ENCODE peak calls at places on chromosomes 4 and X, in six cellular contexts. One of them, this sample, is unnamed.
A peak's percentile ranks its signal among the peaks of the same experiment; 100 is the strongest.

GRCh38 chrX:68681443-68681941 is 34.0 kb downstream of the STARD8 start:
- DNase-seq in endothelial cell: no peak
- DNase-seq in naive thymus-derived CD8-positive, alpha-beta T cell: no peak
- DNase-seq in stimulated activated CD4-positive, alpha-beta T cell treated with anti-CD3 and anti-CD28 coated beads, Interleukin-1b, Interleukin-23, amount 100 ng/mL, for 48 hours: no peak
- DNase-seq in substantia nigra: no peak
- DNase-seq in cardiac muscle cell: peak; percentile 85
- DNase-seq in this sample: no peak

GRCh38 chrX:110759785-110760184 is 35.8 kb downstream of the CHRDL1 start:
- DNase-seq in endothelial cell: no peak
- DNase-seq in cardiac muscle cell: no peak
- DNase-seq in substantia nigra: no peak
- DNase-seq in stimulated activated CD4-positive, alpha-beta T cell treated with anti-CD3 and anti-CD28 coated beads, Interleukin-1b, Interleukin-23, amount 100 ng/mL, for 48 hours: no peak
- DNase-seq in naive thymus-derived CD8-positive, alpha-beta T cell: no peak
- DNase-seq in this sample: no peak

GRCh38 chr4:95981591-95981990 is 141.7 kb downstream of the PDHA2 start:
- DNase-seq in naive thymus-derived CD8-positive, alpha-beta T cell: no peak
- DNase-seq in substantia nigra: no peak
- DNase-seq in stimulated activated CD4-positive, alpha-beta T cell treated with anti-CD3 and anti-CD28 coated beads, Interleukin-1b, Interleukin-23, amount 100 ng/mL, for 48 hours: no peak
- DNase-seq in cardiac muscle cell: no peak
- DNase-seq in endothelial cell: no peak
- DNase-seq in this sample: no peak

GRCh38 chrX:137915466-137915865 is 349.5 kb downstream of the ZIC3 start:
- DNase-seq in stimulated activated CD4-positive, alpha-beta T cell treated with anti-CD3 and anti-CD28 coated beads, Interleukin-1b, Interleukin-23, amount 100 ng/mL, for 48 hours: no peak
- DNase-seq in naive thymus-derived CD8-positive, alpha-beta T cell: no peak
- DNase-seq in substantia nigra: no peak
- DNase-seq in cardiac muscle cell: no peak
- DNase-seq in endothelial cell: no peak
- DNase-seq in this sample: no peak

GRCh38 chrX:113741744-113742143 is 842.1 kb upstream of the HTR2C start:
- DNase-seq in endothelial cell: peak; percentile 14
- DNase-seq in cardiac muscle cell: peak; percentile 68
- DNase-seq in substantia nigra: no peak
- DNase-seq in naive thymus-derived CD8-positive, alpha-beta T cell: no peak
- DNase-seq in stimulated activated CD4-positive, alpha-beta T cell treated with anti-CD3 and anti-CD28 coated beads, Interleukin-1b, Interleukin-23, amount 100 ng/mL, for 48 hours: no peak
- DNase-seq in this sample: no peak

GRCh38 chrX:15751160-15751819 is 13.2 kb downstream of the CA5B start:
- DNase-seq in endothelial cell: no peak
- DNase-seq in naive thymus-derived CD8-positive, alpha-beta T cell: peak; percentile 27
- DNase-seq in substantia nigra: no peak
- DNase-seq in stimulated activated CD4-positive, alpha-beta T cell treated with anti-CD3 and anti-CD28 coated beads, Interleukin-1b, Interleukin-23, amount 100 ng/mL, for 48 hours: no peak
- DNase-seq in cardiac muscle cell: no peak
- DNase-seq in this sample: no peak

GRCh38 chr4:3202836-3203820 is 45.8 kb upstream of the MSANTD1 start:
- DNase-seq in substantia nigra: no peak
- DNase-seq in stimulated activated CD4-positive, alpha-beta T cell treated with anti-CD3 and anti-CD28 coated beads, Interleukin-1b, Interleukin-23, amount 100 ng/mL, for 48 hours: peak; percentile 55
- DNase-seq in endothelial cell: no peak
- DNase-seq in naive thymus-derived CD8-positive, alpha-beta T cell: peak; percentile 11
- DNase-seq in cardiac muscle cell: peak; percentile 70
- DNase-seq in this sample: no peak

GRCh38 chr4:28435346-28435745 is 1574.7 kb downstream of the STIM2 start:
- DNase-seq in substantia nigra: no peak
- DNase-seq in cardiac muscle cell: no peak
- DNase-seq in endothelial cell: no peak
- DNase-seq in stimulated activated CD4-positive, alpha-beta T cell treated with anti-CD3 and anti-CD28 coated beads, Interleukin-1b, Interleukin-23, amount 100 ng/mL, for 48 hours: no peak
- DNase-seq in naive thymus-derived CD8-positive, alpha-beta T cell: no peak
- DNase-seq in this sample: no peak

GRCh38 chr4:147794787-147795413 is 63.0 kb downstream of the ARHGAP10 start:
- DNase-seq in endothelial cell: no peak
- DNase-seq in stimulated activated CD4-positive, alpha-beta T cell treated with anti-CD3 and anti-CD28 coated beads, Interleukin-1b, Interleukin-23, amount 100 ng/mL, for 48 hours: no peak
- DNase-seq in substantia nigra: no peak
- DNase-seq in cardiac muscle cell: no peak
- DNase-seq in naive thymus-derived CD8-positive, alpha-beta T cell: no peak
- DNase-seq in this sample: no peak

GRCh38 chr4:123444298-123444731 is 47.7 kb downstream of the SPRY1 start:
- DNase-seq in substantia nigra: peak; percentile 22
- DNase-seq in cardiac muscle cell: peak; percentile 93
- DNase-seq in naive thymus-derived CD8-positive, alpha-beta T cell: peak; percentile 3
- DNase-seq in endothelial cell: peak; percentile 67
- DNase-seq in stimulated activated CD4-positive, alpha-beta T cell treated with anti-CD3 and anti-CD28 coated beads, Interleukin-1b, Interleukin-23, amount 100 ng/mL, for 48 hours: peak; percentile 18
- DNase-seq in this sample: peak; percentile 72

GRCh38 chrX:50157545-50158125 is 43.2 kb downstream of the AKAP4 start:
- DNase-seq in substantia nigra: no peak
- DNase-seq in endothelial cell: no peak
- DNase-seq in naive thymus-derived CD8-positive, alpha-beta T cell: no peak
- DNase-seq in cardiac muscle cell: peak; percentile 26
- DNase-seq in stimulated activated CD4-positive, alpha-beta T cell treated with anti-CD3 and anti-CD28 coated beads, Interleukin-1b, Interleukin-23, amount 100 ng/mL, for 48 hours: no peak
- DNase-seq in this sample: no peak

GRCh38 chr4:176635372-176636261 is 157.1 kb downstream of the VEGFC start:
- DNase-seq in naive thymus-derived CD8-positive, alpha-beta T cell: no peak
- DNase-seq in endothelial cell: no peak
- DNase-seq in cardiac muscle cell: peak; percentile 85
- DNase-seq in stimulated activated CD4-positive, alpha-beta T cell treated with anti-CD3 and anti-CD28 coated beads, Interleukin-1b, Interleukin-23, amount 100 ng/mL, for 48 hours: no peak
- DNase-seq in substantia nigra: no peak
- DNase-seq in this sample: no peak

GRCh38 chr4:3201718-3202702 is 46.9 kb upstream of the MSANTD1 start:
- DNase-seq in substantia nigra: no peak
- DNase-seq in stimulated activated CD4-positive, alpha-beta T cell treated with anti-CD3 and anti-CD28 coated beads, Interleukin-1b, Interleukin-23, amount 100 ng/mL, for 48 hours: peak; percentile 68
- DNase-seq in endothelial cell: no peak
- DNase-seq in cardiac muscle cell: peak; percentile 10
- DNase-seq in naive thymus-derived CD8-positive, alpha-beta T cell: peak; percentile 69
- DNase-seq in this sample: no peak

GRCh38 chr4:166078383-166078782 is 205.3 kb downstream of the TLL1 start:
- DNase-seq in stimulated activated CD4-positive, alpha-beta T cell treated with anti-CD3 and anti-CD28 coated beads, Interleukin-1b, Interleukin-23, amount 100 ng/mL, for 48 hours: no peak
- DNase-seq in naive thymus-derived CD8-positive, alpha-beta T cell: no peak
- DNase-seq in endothelial cell: no peak
- DNase-seq in substantia nigra: no peak
- DNase-seq in cardiac muscle cell: no peak
- DNase-seq in this sample: no peak

GRCh38 chr4:10079256-10079655 is 37.3 kb downstream of the WDR1 start:
- DNase-seq in naive thymus-derived CD8-positive, alpha-beta T cell: no peak
- DNase-seq in endothelial cell: no peak
- DNase-seq in stimulated activated CD4-positive, alpha-beta T cell treated with anti-CD3 and anti-CD28 coated beads, Interleukin-1b, Interleukin-23, amount 100 ng/mL, for 48 hours: no peak
- DNase-seq in substantia nigra: no peak
- DNase-seq in cardiac muscle cell: no peak
- DNase-seq in this sample: peak; percentile 62

GRCh38 chrX:108090474-108091265 is 672 bp downstream of the PSMD10 start:
- DNase-seq in stimulated activated CD4-positive, alpha-beta T cell treated with anti-CD3 and anti-CD28 coated beads, Interleukin-1b, Interleukin-23, amount 100 ng/mL, for 48 hours: no peak
- DNase-seq in naive thymus-derived CD8-positive, alpha-beta T cell: no peak
- DNase-seq in substantia nigra: no peak
- DNase-seq in cardiac muscle cell: peak; percentile 27
- DNase-seq in endothelial cell: no peak
- DNase-seq in this sample: no peak

GRCh38 chrX:21996872-21997271 is 35.3 kb upstream of the PHEX start:
- DNase-seq in naive thymus-derived CD8-positive, alpha-beta T cell: no peak
- DNase-seq in endothelial cell: no peak
- DNase-seq in stimulated activated CD4-positive, alpha-beta T cell treated with anti-CD3 and anti-CD28 coated beads, Interleukin-1b, Interleukin-23, amount 100 ng/mL, for 48 hours: no peak
- DNase-seq in substantia nigra: no peak
- DNase-seq in cardiac muscle cell: peak; percentile 78
- DNase-seq in this sample: no peak

GRCh38 chrX:110600745-110601310 is 194.8 kb downstream of the CHRDL1 start:
- DNase-seq in stimulated activated CD4-positive, alpha-beta T cell treated with anti-CD3 and anti-CD28 coated beads, Interleukin-1b, Interleukin-23, amount 100 ng/mL, for 48 hours: no peak
- DNase-seq in cardiac muscle cell: no peak
- DNase-seq in endothelial cell: no peak
- DNase-seq in naive thymus-derived CD8-positive, alpha-beta T cell: no peak
- DNase-seq in substantia nigra: no peak
- DNase-seq in this sample: no peak

GRCh38 chrX:132226169-132226568 is 6.9 kb upstream of the RAP2C start:
- DNase-seq in cardiac muscle cell: peak; percentile 35
- DNase-seq in substantia nigra: no peak
- DNase-seq in endothelial cell: no peak
- DNase-seq in stimulated activated CD4-positive, alpha-beta T cell treated with anti-CD3 and anti-CD28 coated beads, Interleukin-1b, Interleukin-23, amount 100 ng/mL, for 48 hours: no peak
- DNase-seq in naive thymus-derived CD8-positive, alpha-beta T cell: no peak
- DNase-seq in this sample: no peak

GRCh38 chrX:106606583-106606982 is 5.2 kb upstream of the RADX start:
- DNase-seq in stimulated activated CD4-positive, alpha-beta T cell treated with anti-CD3 and anti-CD28 coated beads, Interleukin-1b, Interleukin-23, amount 100 ng/mL, for 48 hours: no peak
- DNase-seq in cardiac muscle cell: no peak
- DNase-seq in substantia nigra: no peak
- DNase-seq in endothelial cell: no peak
- DNase-seq in naive thymus-derived CD8-positive, alpha-beta T cell: no peak
- DNase-seq in this sample: no peak

GRCh38 chr4:75235359-75235951 is 278.7 kb downstream of the RCHY1 start:
- DNase-seq in stimulated activated CD4-positive, alpha-beta T cell treated with anti-CD3 and anti-CD28 coated beads, Interleukin-1b, Interleukin-23, amount 100 ng/mL, for 48 hours: no peak
- DNase-seq in substantia nigra: no peak
- DNase-seq in cardiac muscle cell: peak; percentile 15
- DNase-seq in naive thymus-derived CD8-positive, alpha-beta T cell: no peak
- DNase-seq in endothelial cell: no peak
- DNase-seq in this sample: no peak

GRCh38 chr4:173025131-173025530 is 143.5 kb upstream of the GALNT7 start:
- DNase-seq in stimulated activated CD4-positive, alpha-beta T cell treated with anti-CD3 and anti-CD28 coated beads, Interleukin-1b, Interleukin-23, amount 100 ng/mL, for 48 hours: no peak
- DNase-seq in substantia nigra: no peak
- DNase-seq in endothelial cell: peak; percentile 31
- DNase-seq in naive thymus-derived CD8-positive, alpha-beta T cell: peak; percentile 24
- DNase-seq in cardiac muscle cell: peak; percentile 83
- DNase-seq in this sample: no peak

GRCh38 chr4:119130365-119131065 is 5.1 kb upstream of the MYOZ2 start:
- DNase-seq in substantia nigra: no peak
- DNase-seq in cardiac muscle cell: peak; percentile 85
- DNase-seq in endothelial cell: no peak
- DNase-seq in naive thymus-derived CD8-positive, alpha-beta T cell: no peak
- DNase-seq in stimulated activated CD4-positive, alpha-beta T cell treated with anti-CD3 and anti-CD28 coated beads, Interleukin-1b, Interleukin-23, amount 100 ng/mL, for 48 hours: no peak
- DNase-seq in this sample: no peak

GRCh38 chr4:186936496-186937375 is 213.1 kb upstream of the FAT1 start:
- DNase-seq in stimulated activated CD4-positive, alpha-beta T cell treated with anti-CD3 and anti-CD28 coated beads, Interleukin-1b, Interleukin-23, amount 100 ng/mL, for 48 hours: no peak
- DNase-seq in substantia nigra: no peak
- DNase-seq in cardiac muscle cell: peak; percentile 87
- DNase-seq in endothelial cell: no peak
- DNase-seq in naive thymus-derived CD8-positive, alpha-beta T cell: no peak
- DNase-seq in this sample: no peak

GRCh38 chr4:141713771-141714445 is 77.5 kb downstream of the IL15 start:
- DNase-seq in endothelial cell: no peak
- DNase-seq in naive thymus-derived CD8-positive, alpha-beta T cell: no peak
- DNase-seq in cardiac muscle cell: peak; percentile 35
- DNase-seq in substantia nigra: no peak
- DNase-seq in stimulated activated CD4-positive, alpha-beta T cell treated with anti-CD3 and anti-CD28 coated beads, Interleukin-1b, Interleukin-23, amount 100 ng/mL, for 48 hours: no peak
- DNase-seq in this sample: no peak

GRCh38 chrX:9227276-9227675 is 193.3 kb upstream of the FAM9B start:
- DNase-seq in stimulated activated CD4-positive, alpha-beta T cell treated with anti-CD3 and anti-CD28 coated beads, Interleukin-1b, Interleukin-23, amount 100 ng/mL, for 48 hours: no peak
- DNase-seq in substantia nigra: no peak
- DNase-seq in cardiac muscle cell: no peak
- DNase-seq in naive thymus-derived CD8-positive, alpha-beta T cell: no peak
- DNase-seq in endothelial cell: no peak
- DNase-seq in this sample: no peak

GRCh38 chrX:48468693-48469691 is 1.1 kb downstream of the SLC38A5 start:
- DNase-seq in stimulated activated CD4-positive, alpha-beta T cell treated with anti-CD3 and anti-CD28 coated beads, Interleukin-1b, Interleukin-23, amount 100 ng/mL, for 48 hours: peak; percentile 20
- DNase-seq in endothelial cell: no peak
- DNase-seq in substantia nigra: no peak
- DNase-seq in naive thymus-derived CD8-positive, alpha-beta T cell: peak; percentile 20
- DNase-seq in cardiac muscle cell: no peak
- DNase-seq in this sample: peak; percentile 44

GRCh38 chr4:186688150-186688943 is 35.3 kb downstream of the FAT1 start:
- DNase-seq in naive thymus-derived CD8-positive, alpha-beta T cell: no peak
- DNase-seq in endothelial cell: no peak
- DNase-seq in stimulated activated CD4-positive, alpha-beta T cell treated with anti-CD3 and anti-CD28 coated beads, Interleukin-1b, Interleukin-23, amount 100 ng/mL, for 48 hours: no peak
- DNase-seq in cardiac muscle cell: no peak
- DNase-seq in substantia nigra: no peak
- DNase-seq in this sample: no peak

GRCh38 chr4:128916832-128917231 is 107.3 kb downstream of the JADE1 start:
- DNase-seq in cardiac muscle cell: no peak
- DNase-seq in naive thymus-derived CD8-positive, alpha-beta T cell: no peak
- DNase-seq in endothelial cell: no peak
- DNase-seq in stimulated activated CD4-positive, alpha-beta T cell treated with anti-CD3 and anti-CD28 coated beads, Interleukin-1b, Interleukin-23, amount 100 ng/mL, for 48 hours: peak; percentile 1
- DNase-seq in substantia nigra: no peak
- DNase-seq in this sample: no peak

GRCh38 chr4:76984788-76985211 is 35.2 kb downstream of the SEPTIN11 start:
- DNase-seq in endothelial cell: no peak
- DNase-seq in stimulated activated CD4-positive, alpha-beta T cell treated with anti-CD3 and anti-CD28 coated beads, Interleukin-1b, Interleukin-23, amount 100 ng/mL, for 48 hours: no peak
- DNase-seq in substantia nigra: no peak
- DNase-seq in naive thymus-derived CD8-positive, alpha-beta T cell: no peak
- DNase-seq in cardiac muscle cell: peak; percentile 99
- DNase-seq in this sample: peak; percentile 74

GRCh38 chrX:53318766-53319353 is 37.5 kb upstream of the IQSEC2 start:
- DNase-seq in stimulated activated CD4-positive, alpha-beta T cell treated with anti-CD3 and anti-CD28 coated beads, Interleukin-1b, Interleukin-23, amount 100 ng/mL, for 48 hours: no peak
- DNase-seq in cardiac muscle cell: no peak
- DNase-seq in naive thymus-derived CD8-positive, alpha-beta T cell: no peak
- DNase-seq in endothelial cell: no peak
- DNase-seq in substantia nigra: no peak
- DNase-seq in this sample: no peak

GRCh38 chrX:3712080-3712869 is 1.2 kb downstream of the PRKX start:
- DNase-seq in substantia nigra: no peak
- DNase-seq in endothelial cell: peak; percentile 4
- DNase-seq in cardiac muscle cell: peak; percentile 53
- DNase-seq in stimulated activated CD4-positive, alpha-beta T cell treated with anti-CD3 and anti-CD28 coated beads, Interleukin-1b, Interleukin-23, amount 100 ng/mL, for 48 hours: no peak
- DNase-seq in naive thymus-derived CD8-positive, alpha-beta T cell: peak; percentile 4
- DNase-seq in this sample: no peak

GRCh38 chrX:10756365-10756915 is 136.1 kb upstream of the MID1 start:
- DNase-seq in endothelial cell: no peak
- DNase-seq in substantia nigra: no peak
- DNase-seq in stimulated activated CD4-positive, alpha-beta T cell treated with anti-CD3 and anti-CD28 coated beads, Interleukin-1b, Interleukin-23, amount 100 ng/mL, for 48 hours: no peak
- DNase-seq in naive thymus-derived CD8-positive, alpha-beta T cell: no peak
- DNase-seq in cardiac muscle cell: peak; percentile 83
- DNase-seq in this sample: no peak

GRCh38 chr4:153785830-153786721 is 2.8 kb downstream of the SFRP2 start:
- DNase-seq in substantia nigra: no peak
- DNase-seq in endothelial cell: no peak
- DNase-seq in cardiac muscle cell: peak; percentile 30
- DNase-seq in stimulated activated CD4-positive, alpha-beta T cell treated with anti-CD3 and anti-CD28 coated beads, Interleukin-1b, Interleukin-23, amount 100 ng/mL, for 48 hours: no peak
- DNase-seq in naive thymus-derived CD8-positive, alpha-beta T cell: no peak
- DNase-seq in this sample: no peak

GRCh38 chr4:26073886-26074560 is 160.0 kb downstream of the SMIM20 start:
- DNase-seq in naive thymus-derived CD8-positive, alpha-beta T cell: no peak
- DNase-seq in stimulated activated CD4-positive, alpha-beta T cell treated with anti-CD3 and anti-CD28 coated beads, Interleukin-1b, Interleukin-23, amount 100 ng/mL, for 48 hours: peak; percentile 49
- DNase-seq in substantia nigra: no peak
- DNase-seq in cardiac muscle cell: no peak
- DNase-seq in endothelial cell: no peak
- DNase-seq in this sample: no peak

GRCh38 chr4:120692964-120693363 is 229.6 kb downstream of the PRDM5 start:
- DNase-seq in substantia nigra: no peak
- DNase-seq in stimulated activated CD4-positive, alpha-beta T cell treated with anti-CD3 and anti-CD28 coated beads, Interleukin-1b, Interleukin-23, amount 100 ng/mL, for 48 hours: no peak
- DNase-seq in endothelial cell: no peak
- DNase-seq in naive thymus-derived CD8-positive, alpha-beta T cell: no peak
- DNase-seq in cardiac muscle cell: peak; percentile 93
- DNase-seq in this sample: no peak

GRCh38 chr4:120009731-120010130 is 56.9 kb downstream of the MAD2L1 start:
- DNase-seq in endothelial cell: no peak
- DNase-seq in naive thymus-derived CD8-positive, alpha-beta T cell: no peak
- DNase-seq in cardiac muscle cell: peak; percentile 3
- DNase-seq in stimulated activated CD4-positive, alpha-beta T cell treated with anti-CD3 and anti-CD28 coated beads, Interleukin-1b, Interleukin-23, amount 100 ng/mL, for 48 hours: peak; percentile 2
- DNase-seq in substantia nigra: no peak
- DNase-seq in this sample: no peak

GRCh38 chr4:112031712-112032328 is 113.4 kb upstream of the FAM241A start:
- DNase-seq in stimulated activated CD4-positive, alpha-beta T cell treated with anti-CD3 and anti-CD28 coated beads, Interleukin-1b, Interleukin-23, amount 100 ng/mL, for 48 hours: no peak
- DNase-seq in substantia nigra: no peak
- DNase-seq in endothelial cell: peak; percentile 38
- DNase-seq in cardiac muscle cell: peak; percentile 75
- DNase-seq in naive thymus-derived CD8-positive, alpha-beta T cell: no peak
- DNase-seq in this sample: no peak

GRCh38 chr4:57320217-57320616 is 210.0 kb upstream of the IGFBP7 start:
- DNase-seq in substantia nigra: no peak
- DNase-seq in stimulated activated CD4-positive, alpha-beta T cell treated with anti-CD3 and anti-CD28 coated beads, Interleukin-1b, Interleukin-23, amount 100 ng/mL, for 48 hours: no peak
- DNase-seq in endothelial cell: no peak
- DNase-seq in cardiac muscle cell: no peak
- DNase-seq in naive thymus-derived CD8-positive, alpha-beta T cell: no peak
- DNase-seq in this sample: no peak

This sample was measured in kidney.